ENCODE peak calls at places on chromosomes 3 and 15, in ten cellular contexts. U is GDM1, I is mammary epithelial cell, T is globus pallidus, J is iPS-NIHi11, F is cardiac septum, K is heart right ventricle, O is NCI-H524, A is HuH-7, G is sciatic nerve. Y is an unnamed sample.

GRCh38 chr3:148254402-148254801 is 443.3 kb upstream of the AGTR1 start:
- DNase-seq in U (no peak), I (no peak), T (no peak), J (no peak), F (no peak), K (no peak), O (no peak), A (no peak), G (no peak), Y (no peak)

GRCh38 chr15:33309602-33310276 is 1.0 kb upstream of the RYR3 start:
- DNase-seq in U (no peak), I (peak), T (no peak), J (peak), F (no peak), K (no peak), O (peak), A (no peak), G (no peak), Y (no peak)

GRCh38 chr3:182682263-182683229 is 110.8 kb upstream of the ATP11B start:
- DNase-seq in U (no peak), I (peak), T (peak), J (peak), F (peak), K (peak), O (peak), A (peak), G (peak), Y (no peak)

GRCh38 chr3:124592658-124593441 is 137.4 kb upstream of the UMPS start:
- DNase-seq in U (no peak), I (peak), T (no peak), J (peak), F (no peak), K (no peak), O (no peak), A (no peak), G (no peak), Y (peak)

GRCh38 chr3:120448707-120449650 is 1.8 kb downstream of the FSTL1 start:
- DNase-seq in U (no peak), I (peak), T (no peak), J (no peak), F (no peak), K (no peak), O (no peak), A (no peak), G (no peak), Y (peak)

GRCh38 chr15:63805993-63806980 is 27.5 kb downstream of the HERC1 start:
- DNase-seq in U (no peak), I (no peak), T (peak), J (no peak), F (no peak), K (no peak), O (no peak), A (no peak), G (no peak), Y (no peak)

GRCh38 chr15:81940467-81941451 is 105.1 kb downstream of the MEX3B start:
- DNase-seq in U (no peak), I (peak), T (no peak), J (no peak), F (no peak), K (no peak), O (peak), A (no peak), G (no peak), Y (peak)

GRCh38 chr3:140077406-140077805 is 142.4 kb downstream of the CLSTN2 start:
- DNase-seq in U (no peak), I (no peak), T (no peak), J (no peak), F (no peak), K (no peak), O (no peak), A (no peak), G (no peak), Y (no peak)

GRCh38 chr3:34351857-34352545 is 553.6 kb downstream of the PDCD6IP start:
- DNase-seq in U (no peak), I (no peak), T (no peak), J (no peak), F (no peak), K (no peak), O (no peak), A (no peak), G (no peak), Y (no peak)

GRCh38 chr3:62109534-62109933 is 263.8 kb downstream of the FEZF2 start:
- DNase-seq in U (no peak), I (peak), T (no peak), J (peak), F (no peak), K (no peak), O (peak), A (peak), G (no peak), Y (peak)

GRCh38 chr3:41846850-41847249 is 115.1 kb downstream of the ULK4 start:
- DNase-seq in U (no peak), I (no peak), T (no peak), J (no peak), F (no peak), K (no peak), O (no peak), A (no peak), G (no peak), Y (no peak)

GRCh38 chr3:68089572-68089991 is 435.2 kb upstream of the SUCLG2 start:
- DNase-seq in U (no peak), I (no peak), T (no peak), J (no peak), F (no peak), K (no peak), O (no peak), A (no peak), G (no peak), Y (no peak)

GRCh38 chr3:154022603-154023002 is 98.6 kb upstream of the ARHGEF26 start:
- DNase-seq in U (no peak), I (peak), T (peak), J (no peak), F (no peak), K (no peak), O (no peak), A (peak), G (no peak), Y (peak)

GRCh38 chr3:100635273-100635701 is 25.9 kb downstream of the ADGRG7 start:
- DNase-seq in U (no peak), I (no peak), T (no peak), J (no peak), F (no peak), K (no peak), O (no peak), A (peak), G (no peak), Y (no peak)

GRCh38 chr15:94403246-94403824 is 172.0 kb downstream of the MCTP2 start:
- DNase-seq in U (no peak), I (no peak), T (no peak), J (no peak), F (no peak), K (no peak), O (no peak), A (no peak), G (no peak), Y (no peak)

GRCh38 chr3:188349276-188349962 is 195.5 kb downstream of the LPP start:
- DNase-seq in U (no peak), I (peak), T (no peak), J (no peak), F (no peak), K (no peak), O (peak), A (peak), G (no peak), Y (peak)

GRCh38 chr3:113249111-113249510 is 37.8 kb downstream of the BOC start:
- DNase-seq in U (no peak), I (peak), T (no peak), J (no peak), F (no peak), K (no peak), O (peak), A (no peak), G (no peak), Y (peak)

GRCh38 chr3:126311338-126311978 is 45.8 kb downstream of the KLF15 start:
- DNase-seq in U (no peak), I (no peak), T (no peak), J (peak), F (no peak), K (no peak), O (no peak), A (no peak), G (no peak), Y (no peak)

GRCh38 chr3:148932976-148933375 is 58.4 kb upstream of the GYG1 start:
- DNase-seq in U (no peak), I (no peak), T (no peak), J (no peak), F (no peak), K (no peak), O (peak), A (no peak), G (no peak), Y (no peak)

Y was measured in MCF 10A.